ENCODE peak calls at places on chromosomes 12 and 14, in ten cellular contexts. F is stimulated activated CD8-positive, alpha-beta memory T cell treated with anti-CD3 and anti-CD28 coated beads, Interleukin-15, amount 100 ng/mL, for 1 hour; B is fibroblast of lung; L is pancreas; O is AG09319; Z is NCI-H1048; J is non-pigmented ciliary epithelial cell; Q is AG08395; I is NCI-H345; C is stimulated activated naive CD8-positive, alpha-beta T cell treated with anti-CD3 and anti-CD28 coated beads, Interleukin-15, Interleukin-2, amounts not matched to agents 100 U/mL and 50 U/mL, for 24 hours. N is an unnamed sample.

GRCh38 chr12:21472197-21472596 is 29.2 kb downstream of the RECQL start:
- DNase-seq in F (no peak), B (no peak), L (no peak), O (no peak), Z (no peak), J (no peak), Q (no peak), I (no peak), C (no peak), N (no peak)

GRCh38 chr12:129150721-129151120 is 297.4 kb downstream of the GLT1D1 start:
- DNase-seq in F (no peak), B (no peak), L (no peak), O (no peak), Z (no peak), J (no peak), Q (no peak), I (no peak), C (no peak), N (no peak)

GRCh38 chr14:91866061-91866460 is 1.3 kb downstream of the TC2N start:
- DNase-seq in F (no peak), B (peak), L (no peak), O (no peak), Z (no peak), J (no peak), Q (peak), I (no peak), C (no peak), N (no peak)

GRCh38 chr12:106801830-106802561 is 27.5 kb downstream of the RIC8B start:
- DNase-seq in F (no peak), B (no peak), L (no peak), O (no peak), Z (no peak), J (no peak), Q (no peak), I (no peak), C (no peak), N (no peak)

GRCh38 chr14:69049675-69050074 is 70.6 kb upstream of the ACTN1 start:
- DNase-seq in F (no peak), B (peak), L (no peak), O (peak), Z (no peak), J (no peak), Q (peak), I (no peak), C (no peak), N (peak)

GRCh38 chr14:68685419-68686211 is 107.3 kb downstream of the ZFP36L1 start:
- DNase-seq in F (peak), B (peak), L (no peak), O (no peak), Z (no peak), J (peak), Q (peak), I (no peak), C (peak), N (no peak)

GRCh38 chr12:106034316-106034715 is 104.4 kb downstream of the NUAK1 start:
- DNase-seq in F (no peak), B (no peak), L (no peak), O (no peak), Z (no peak), J (no peak), Q (no peak), I (no peak), C (no peak), N (no peak)

GRCh38 chr14:64707661-64708060 is 3.4 kb downstream of the PLEKHG3 start:
- DNase-seq in F (no peak), B (peak), L (no peak), O (no peak), Z (no peak), J (peak), Q (peak), I (no peak), C (no peak), N (no peak)

GRCh38 chr14:103514596-103515421 is 7.8 kb downstream of the CKB start:
- DNase-seq in F (no peak), B (no peak), L (no peak), O (no peak), Z (no peak), J (no peak), Q (no peak), I (no peak), C (no peak), N (no peak)

GRCh38 chr12:52871291-52871961 is 22.6 kb upstream of the KRT78 start:
- DNase-seq in F (no peak), B (peak), L (no peak), O (peak), Z (no peak), J (no peak), Q (peak), I (no peak), C (no peak), N (no peak)

GRCh38 chr12:57488397-57489156 is 709 bp downstream of the MARS1 start:
- DNase-seq in F (no peak), B (no peak), L (no peak), O (no peak), Z (no peak), J (no peak), Q (no peak), I (no peak), C (no peak), N (no peak)

GRCh38 chr12:40788276-40788675 is 96.0 kb downstream of the CNTN1 start:
- DNase-seq in F (no peak), B (no peak), L (no peak), O (no peak), Z (no peak), J (no peak), Q (no peak), I (no peak), C (no peak), N (no peak)

GRCh38 chr12:122834921-122835692 is at the start of gene HIP1R:
- DNase-seq in F (peak), B (peak), L (peak), O (no peak), Z (no peak), J (no peak), Q (peak), I (peak), C (peak), N (peak)

GRCh38 chr12:106425061-106425706 is 67.6 kb downstream of the POLR3B start:
- DNase-seq in F (no peak), B (no peak), L (no peak), O (no peak), Z (no peak), J (no peak), Q (no peak), I (no peak), C (no peak), N (no peak)

GRCh38 chr12:31702047-31702446 is 26.8 kb downstream of the AMN1 start:
- DNase-seq in F (no peak), B (peak), L (no peak), O (no peak), Z (no peak), J (no peak), Q (peak), I (no peak), C (no peak), N (no peak)

GRCh38 chr12:109921982-109922381 is 21.9 kb downstream of the TCHP start:
- DNase-seq in F (no peak), B (no peak), L (no peak), O (no peak), Z (no peak), J (no peak), Q (no peak), I (no peak), C (no peak), N (no peak)

GRCh38 chr12:53078425-53079225 is 565 bp downstream of the SPRYD3 start:
- DNase-seq in F (no peak), B (no peak), L (peak), O (no peak), Z (no peak), J (no peak), Q (no peak), I (peak), C (peak), N (no peak)

GRCh38 chr12:45878630-45879255 is 111.6 kb downstream of the SCAF11 start:
- DNase-seq in F (no peak), B (no peak), L (no peak), O (no peak), Z (no peak), J (no peak), Q (no peak), I (no peak), C (no peak), N (no peak)

GRCh38 chr12:45789025-45789424 is 59.5 kb downstream of the ARID2 start:
- DNase-seq in F (no peak), B (peak), L (no peak), O (peak), Z (no peak), J (no peak), Q (peak), I (no peak), C (no peak), N (no peak)

GRCh38 chr14:21714318-21714929 is 40.8 kb upstream of the OR4E1 start:
- DNase-seq in F (no peak), B (no peak), L (no peak), O (no peak), Z (no peak), J (no peak), Q (no peak), I (no peak), C (no peak), N (no peak)

GRCh38 chr14:23861666-23862065 is 91.9 kb upstream of the DHRS4 start:
- DNase-seq in F (no peak), B (no peak), L (peak), O (no peak), Z (no peak), J (no peak), Q (no peak), I (no peak), C (no peak), N (peak)

GRCh38 chr12:122062832-122063690 is 15.5 kb upstream of the MLXIP start:
- DNase-seq in F (no peak), B (peak), L (peak), O (no peak), Z (no peak), J (no peak), Q (peak), I (no peak), C (no peak), N (peak)

GRCh38 chr14:96698846-96699543 is 98.2 kb upstream of the VRK1 start:
- DNase-seq in F (no peak), B (no peak), L (no peak), O (no peak), Z (no peak), J (no peak), Q (no peak), I (no peak), C (peak), N (no peak)

GRCh38 chr12:131736807-131737484 is 26.1 kb downstream of the SFSWAP start:
- DNase-seq in F (no peak), B (peak), L (no peak), O (no peak), Z (no peak), J (peak), Q (no peak), I (no peak), C (no peak), N (no peak)

GRCh38 chr12:1779783-1780182 is 40.6 kb upstream of the LRTM2 start:
- DNase-seq in F (no peak), B (peak), L (no peak), O (no peak), Z (no peak), J (no peak), Q (peak), I (no peak), C (no peak), N (no peak)

GRCh38 chr14:92563359-92563758 is 49.8 kb downstream of the RIN3 start:
- DNase-seq in F (no peak), B (peak), L (no peak), O (no peak), Z (no peak), J (peak), Q (peak), I (no peak), C (no peak), N (no peak)

N was measured in testis.